ENCODE peak calls at places on chromosomes 5 and 9, in nine cellular contexts. P is activated CD4-positive, CD25-positive, alpha-beta regulatory T cell; B is KBM-7; Z is brain microvascular endothelial cell; O is neural crest cell; N is neural progenitor cell; J is keratinocyte; C is Calu3; V is GM19239. T is an unnamed sample.

GRCh38 chr5:140176028-140176382 is 1.0 kb downstream of the CYSTM1 start:
- DNase-seq in P (no peak), B (no peak), Z (no peak), O (no peak), N (no peak), J (no peak), C (no peak), V (no peak), T (no peak)

GRCh38 chr5:151155149-151155776 is 2.3 kb downstream of the ANXA6 start:
- DNase-seq in P (no peak), B (peak; percentile 25), Z (no peak), O (no peak), N (no peak), J (no peak), C (no peak), V (no peak), T (no peak)

GRCh38 chr5:131984945-131985665 is 26.4 kb downstream of the ACSL6 start:
- DNase-seq in P (no peak), B (no peak), Z (no peak), O (no peak), N (no peak), J (no peak), C (no peak), V (no peak), T (no peak)

GRCh38 chr5:10695055-10695649 is 65.9 kb downstream of the DAP start:
- DNase-seq in P (no peak), B (peak; percentile 64), Z (peak; percentile 60), O (peak; percentile 53), N (peak; percentile 72), J (no peak), C (peak; percentile 78), V (no peak), T (peak; percentile 69)

GRCh38 chr9:7794196-7794595 is 5.4 kb downstream of the DMAC1 start:
- DNase-seq in P (no peak), B (no peak), Z (no peak), O (no peak), N (no peak), J (no peak), C (no peak), V (no peak), T (no peak)

GRCh38 chr9:12815895-12816294 is 41.1 kb downstream of the LURAP1L start:
- DNase-seq in P (no peak), B (no peak), Z (no peak), O (no peak), N (no peak), J (no peak), C (no peak), V (no peak), T (no peak)

GRCh38 chr9:128683340-128684064 is 5.5 kb upstream of the SET start:
- DNase-seq in P (no peak), B (peak; percentile 71), Z (no peak), O (peak; percentile 36), N (peak; percentile 94), J (no peak), C (peak; percentile 47), V (no peak), T (peak; percentile 54)

GRCh38 chr5:150521939-150522503 is 14.1 kb downstream of the NDST1 start:
- DNase-seq in P (no peak), B (no peak), Z (no peak), O (no peak), N (no peak), J (no peak), C (no peak), V (no peak), T (no peak)

GRCh38 chr5:44727100-44727499 is 81.6 kb upstream of the MRPS30 start:
- DNase-seq in P (no peak), B (no peak), Z (no peak), O (no peak), N (peak; percentile 6), J (no peak), C (no peak), V (no peak), T (no peak)

GRCh38 chr9:130425741-130426466 is 18.9 kb upstream of the ASS1 start:
- DNase-seq in P (no peak), B (no peak), Z (no peak), O (no peak), N (no peak), J (no peak), C (no peak), V (no peak), T (no peak)

GRCh38 chr5:155091063-155091648 is 77.6 kb downstream of the KIF4B start:
- DNase-seq in P (no peak), B (no peak), Z (no peak), O (no peak), N (no peak), J (no peak), C (no peak), V (no peak), T (no peak)

GRCh38 chr5:124457901-124458300 is 288.5 kb downstream of the ZNF608 start:
- DNase-seq in P (no peak), B (no peak), Z (no peak), O (no peak), N (no peak), J (no peak), C (no peak), V (no peak), T (no peak)

GRCh38 chr9:17003576-17004240 is 131.1 kb upstream of the CNTLN start:
- DNase-seq in P (no peak), B (no peak), Z (peak; percentile 44), O (no peak), N (no peak), J (no peak), C (no peak), V (no peak), T (no peak)

GRCh38 chr5:151733727-151734408 is 24.6 kb downstream of the ATOX1 start:
- DNase-seq in P (no peak), B (no peak), Z (no peak), O (no peak), N (no peak), J (no peak), C (no peak), V (no peak), T (no peak)

GRCh38 chr5:111512026-111512405 is 319 bp downstream of the STARD4 start:
- DNase-seq in P (peak; percentile 28), B (no peak), Z (peak; percentile 23), O (no peak), N (peak; percentile 85), J (no peak), C (no peak), V (no peak), T (peak; percentile 13)

GRCh38 chr5:17379188-17379951 is 118.7 kb upstream of the TAF11L2 start:
- DNase-seq in P (no peak), B (no peak), Z (no peak), O (no peak), N (no peak), J (no peak), C (no peak), V (no peak), T (no peak)

GRCh38 chr5:111670826-111671492 is 86.0 kb downstream of the NREP start:
- DNase-seq in P (no peak), B (no peak), Z (no peak), O (no peak), N (no peak), J (peak; percentile 69), C (no peak), V (no peak), T (no peak)

GRCh38 chr9:21520501-21521228 is 38.6 kb upstream of the IFNE start:
- DNase-seq in P (no peak), B (no peak), Z (no peak), O (no peak), N (no peak), J (no peak), C (no peak), V (no peak), T (no peak)

GRCh38 chr5:75611324-75612210 is at the start of gene ANKDD1B:
- DNase-seq in P (no peak), B (no peak), Z (peak; percentile 60), O (peak; percentile 41), N (peak; percentile 65), J (peak; percentile 49), C (peak; percentile 57), V (peak; percentile 17), T (peak; percentile 32)

GRCh38 chr5:173928871-173929574 is 40.9 kb downstream of the CPEB4 start:
- DNase-seq in P (no peak), B (no peak), Z (no peak), O (no peak), N (no peak), J (no peak), C (no peak), V (no peak), T (no peak)

GRCh38 chr9:93603906-93604326 is 27.5 kb downstream of the PHF2 start:
- DNase-seq in P (no peak), B (no peak), Z (no peak), O (no peak), N (no peak), J (no peak), C (no peak), V (no peak), T (no peak)

GRCh38 chr5:105878402-105878801 is 1792.3 kb downstream of the EFNA5 start:
- DNase-seq in P (no peak), B (no peak), Z (no peak), O (no peak), N (no peak), J (no peak), C (no peak), V (no peak), T (no peak)

GRCh38 chr9:89593776-89594427 is 10.9 kb upstream of the GADD45G start:
- DNase-seq in P (peak; percentile 41), B (peak; percentile 60), Z (peak; percentile 40), O (peak; percentile 46), N (peak; percentile 81), J (no peak), C (peak; percentile 73), V (peak; percentile 46), T (peak; percentile 76)

GRCh38 chr9:134868751-134869553 is 11.7 kb upstream of the FCN2 start:
- DNase-seq in P (no peak), B (no peak), Z (no peak), O (no peak), N (no peak), J (no peak), C (no peak), V (no peak), T (no peak)

GRCh38 chr9:116549061-116549664 is 137.9 kb upstream of the TRIM32 start:
- DNase-seq in P (no peak), B (peak; percentile 69), Z (peak; percentile 92), O (no peak), N (no peak), J (peak; percentile 28), C (peak; percentile 66), V (no peak), T (no peak)

GRCh38 chr5:64003966-64004365 is 41.7 kb upstream of the HTR1A start:
- DNase-seq in P (no peak), B (no peak), Z (no peak), O (no peak), N (no peak), J (no peak), C (no peak), V (no peak), T (no peak)

GRCh38 chr9:127949827-127950512 is 12.3 kb upstream of the DPM2 start:
- DNase-seq in P (no peak), B (no peak), Z (no peak), O (no peak), N (no peak), J (no peak), C (no peak), V (no peak), T (no peak)

GRCh38 chr5:143040622-143041021 is 270.4 kb downstream of the ARHGAP26 start:
- DNase-seq in P (no peak), B (no peak), Z (no peak), O (no peak), N (no peak), J (no peak), C (no peak), V (no peak), T (no peak)

GRCh38 chr9:97990259-97990658 is 7.1 kb downstream of the ANP32B start:
- DNase-seq in P (no peak), B (no peak), Z (peak; percentile 62), O (no peak), N (no peak), J (no peak), C (no peak), V (no peak), T (no peak)

GRCh38 chr9:126957687-126958053 is 43.1 kb downstream of the RALGPS1 start:
- DNase-seq in P (no peak), B (no peak), Z (peak; percentile 19), O (no peak), N (no peak), J (no peak), C (no peak), V (no peak), T (no peak)

GRCh38 chr5:141883184-141883947 is 5.2 kb upstream of the PCDH1 start:
- DNase-seq in P (no peak), B (no peak), Z (no peak), O (peak; percentile 79), N (peak; percentile 89), J (no peak), C (peak; percentile 66), V (no peak), T (no peak)

T was measured in GM10248.